ENCODE peak calls at places on chromosome 1, in six cellular contexts. N is CD4-positive, CD25-positive, alpha-beta regulatory T cell; T is lower lobe of right lung; H is ascending aorta; X is pancreas; P is body of pancreas. W is an unnamed sample.
A peak's percentile ranks its signal among the peaks of the same experiment; 100 is the strongest.

GRCh38 chr1:121519042-121519755 is 334.4 kb downstream of the SRGAP2C start:
- DNase-seq in N (peak; percentile 81), T (peak; percentile 68), H (no peak), X (peak; percentile 77), P (peak; percentile 62), W (peak; percentile 85)

GRCh38 chr1:157288006-157288405 is 149.8 kb upstream of the ETV3 start:
- DNase-seq in N (no peak), T (no peak), H (no peak), X (no peak), P (no peak), W (no peak)

GRCh38 chr1:227449727-227450420 is 113.5 kb upstream of the ZNF678 start:
- DNase-seq in N (no peak), T (no peak), H (no peak), X (no peak), P (no peak), W (no peak)

GRCh38 chr1:189662190-189662589 is 815.5 kb downstream of the BRINP3 start:
- DNase-seq in N (no peak), T (no peak), H (no peak), X (no peak), P (no peak), W (no peak)

GRCh38 chr1:152410599-152410998 is 3.5 kb downstream of the CRNN start:
- DNase-seq in N (no peak), T (peak; percentile 64), H (no peak), X (no peak), P (peak; percentile 11), W (no peak)

GRCh38 chr1:147509786-147510360 is 31.4 kb upstream of the BCL9 start:
- DNase-seq in N (no peak), T (no peak), H (no peak), X (no peak), P (no peak), W (no peak)

GRCh38 chr1:192747305-192747704 is 61.5 kb upstream of the RGS2 start:
- DNase-seq in N (no peak), T (no peak), H (no peak), X (no peak), P (no peak), W (no peak)

GRCh38 chr1:40951943-40952743 is 27.4 kb upstream of the CTPS1 start:
- DNase-seq in N (peak; percentile 43), T (peak; percentile 83), H (no peak), X (peak; percentile 91), P (peak; percentile 84), W (peak; percentile 77)

GRCh38 chr1:227769601-227770494 is 34.6 kb downstream of the SNAP47 start:
- DNase-seq in N (no peak), T (no peak), H (no peak), X (peak; percentile 44), P (no peak), W (no peak)

GRCh38 chr1:186643600-186643999 is 36.6 kb downstream of the PTGS2 start:
- DNase-seq in N (no peak), T (no peak), H (no peak), X (no peak), P (no peak), W (no peak)

GRCh38 chr1:22525646-22526045 is 37.6 kb upstream of the EPHA8 start:
- DNase-seq in N (no peak), T (no peak), H (no peak), X (peak; percentile 56), P (no peak), W (no peak)

GRCh38 chr1:22526098-22526497 is 37.2 kb upstream of the EPHA8 start:
- DNase-seq in N (no peak), T (no peak), H (no peak), X (peak; percentile 84), P (peak; percentile 95), W (no peak)

GRCh38 chr1:22525211-22525610 is 38.1 kb upstream of the EPHA8 start:
- DNase-seq in N (no peak), T (no peak), H (no peak), X (no peak), P (no peak), W (no peak)

GRCh38 chr1:22526677-22527076 is 36.6 kb upstream of the EPHA8 start:
- DNase-seq in N (no peak), T (no peak), H (no peak), X (peak; percentile 44), P (no peak), W (no peak)

DNA sequence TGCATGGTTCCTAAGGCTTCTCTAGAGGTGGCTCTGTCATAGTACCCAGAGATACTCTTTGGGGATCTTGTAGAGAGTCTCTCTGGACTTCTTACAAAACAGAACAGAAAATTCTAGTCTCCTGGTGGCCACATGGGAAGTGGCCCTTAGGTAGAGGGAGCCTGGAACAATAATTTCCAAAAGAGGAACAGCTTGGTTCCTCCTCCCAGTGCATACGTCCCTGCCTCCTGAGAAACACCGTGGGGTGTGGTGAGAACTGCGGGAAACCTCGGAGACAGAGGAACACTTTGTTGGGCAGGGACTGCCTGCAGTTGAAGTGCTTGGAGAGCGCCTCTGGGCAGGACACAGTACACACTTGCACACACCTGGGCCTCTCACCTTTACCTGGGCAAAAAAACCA is 38.8 kb upstream of the EPHA8 start:
- DNase-seq in N (no peak), T (no peak), H (no peak), X (peak; percentile 31), P (no peak), W (no peak)
- H3K4me1 ChIP-seq in N (no peaks in the 10 kb centered on the region), T (no peaks in the 10 kb centered on the region), H (no peaks in the 10 kb centered on the region), X (peaks cover 42% of the 10 kb centered on the region), P (peaks cover 64% of the 10 kb centered on the region), W (no peaks in the 10 kb centered on the region)

DNA sequence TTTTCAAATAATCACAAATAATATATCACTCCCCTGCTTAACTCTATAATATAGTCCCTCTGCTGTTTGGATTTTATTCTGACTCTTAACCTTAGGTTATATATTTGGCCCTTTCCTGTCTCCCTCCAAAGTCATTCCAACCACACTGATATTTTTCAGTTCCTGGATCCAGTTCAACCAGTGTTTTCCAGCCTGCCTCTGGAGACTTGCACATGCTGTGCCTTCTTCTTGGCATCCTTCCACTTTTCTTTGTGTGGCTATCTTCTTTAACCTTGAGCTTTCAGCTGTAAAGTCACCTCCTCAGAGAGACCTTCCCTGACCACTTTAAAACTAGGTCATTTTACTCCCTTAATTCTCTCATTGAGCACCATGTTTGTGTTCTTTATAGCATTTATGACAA is 19.4 kb downstream of the CERS2 start:
- DNase-seq in N (no peak), T (no peak), H (no peak), X (no peak), P (no peak), W (no peak)
- H3K36me3 ChIP-seq in N (peaks cover 54% of the 10 kb centered on the region), T (peaks cover 92% of the 10 kb centered on the region), H (peaks cover 62% of the 10 kb centered on the region), X (peaks cover 44% of the 10 kb centered on the region), P (peaks cover 26% of the 10 kb centered on the region), W (peaks cover 6% of the 10 kb centered on the region)

GRCh38 chr1:222811671-222812070 is 3.2 kb upstream of the DISP1 start:
- DNase-seq in N (no peak), T (no peak), H (no peak), X (no peak), P (no peak), W (no peak)

GRCh38 chr1:222817529-222817928 is 2.7 kb downstream of the DISP1 start:
- DNase-seq in N (no peak), T (no peak), H (no peak), X (no peak), P (peak; percentile 54), W (no peak)

GRCh38 chr1:222814536-222815366 is at the start of gene DISP1:
- DNase-seq in N (peak; percentile 65), T (peak; percentile 90), H (no peak), X (peak; percentile 93), P (peak; percentile 89), W (peak; percentile 90)

GRCh38 chr1:222815367-222815765 is 527 bp downstream of the DISP1 start:
- DNase-seq in N (no peak), T (no peak), H (no peak), X (no peak), P (no peak), W (no peak)

GRCh38 chr1:222813866-222814535 is 838 bp upstream of the DISP1 start:
- DNase-seq in N (peak; percentile 15), T (no peak), H (no peak), X (no peak), P (no peak), W (no peak)
- H3K4me3 ChIP-seq in N (peak overlapping the region; percentile 85), T (peak overlapping the region; percentile 86), H (peak overlapping the region; percentile 95), X (no peak overlapping the region), P (no peak overlapping the region), W (no peak overlapping the region)

GRCh38 chr1:178723541-178723940 is 1.5 kb upstream of the RALGPS2 start:
- DNase-seq in N (no peak), T (no peak), H (no peak), X (no peak), P (no peak), W (no peak)

GRCh38 chr1:178713270-178713669 is 11.8 kb upstream of the RALGPS2 start:
- DNase-seq in N (no peak), T (no peak), H (no peak), X (no peak), P (no peak), W (no peak)

GRCh38 chr1:178714453-178714852 is 10.6 kb upstream of the RALGPS2 start:
- DNase-seq in N (no peak), T (no peak), H (no peak), X (no peak), P (no peak), W (no peak)

GRCh38 chr1:178716111-178716510 is 8.9 kb upstream of the RALGPS2 start:
- DNase-seq in N (no peak), T (no peak), H (no peak), X (no peak), P (no peak), W (no peak)

GRCh38 chr1:178718520-178718919 is 6.5 kb upstream of the RALGPS2 start:
- DNase-seq in N (no peak), T (no peak), H (no peak), X (no peak), P (no peak), W (no peak)
- H3K4me1 ChIP-seq in N (no peaks in the 10 kb centered on the region), T (no peaks in the 10 kb centered on the region), H (no peaks in the 10 kb centered on the region), X (no peaks in the 10 kb centered on the region), P (no peaks in the 10 kb centered on the region), W (no peaks in the 10 kb centered on the region)

GRCh38 chr1:158689110-158689509 is 2.6 kb upstream of the SPTA1 start:
- DNase-seq in N (no peak), T (no peak), H (no peak), X (no peak), P (no peak), W (no peak)

GRCh38 chr1:158689841-158690240 is 3.3 kb upstream of the SPTA1 start:
- DNase-seq in N (no peak), T (no peak), H (no peak), X (no peak), P (no peak), W (no peak)

GRCh38 chr1:158687037-158687436 is 522 bp upstream of the SPTA1 start:
- DNase-seq in N (no peak), T (no peak), H (no peak), X (no peak), P (no peak), W (no peak)

GRCh38 chr1:158685068-158685467 is 1.4 kb downstream of the SPTA1 start:
- DNase-seq in N (no peak), T (no peak), H (no peak), X (no peak), P (no peak), W (no peak)

DNA sequence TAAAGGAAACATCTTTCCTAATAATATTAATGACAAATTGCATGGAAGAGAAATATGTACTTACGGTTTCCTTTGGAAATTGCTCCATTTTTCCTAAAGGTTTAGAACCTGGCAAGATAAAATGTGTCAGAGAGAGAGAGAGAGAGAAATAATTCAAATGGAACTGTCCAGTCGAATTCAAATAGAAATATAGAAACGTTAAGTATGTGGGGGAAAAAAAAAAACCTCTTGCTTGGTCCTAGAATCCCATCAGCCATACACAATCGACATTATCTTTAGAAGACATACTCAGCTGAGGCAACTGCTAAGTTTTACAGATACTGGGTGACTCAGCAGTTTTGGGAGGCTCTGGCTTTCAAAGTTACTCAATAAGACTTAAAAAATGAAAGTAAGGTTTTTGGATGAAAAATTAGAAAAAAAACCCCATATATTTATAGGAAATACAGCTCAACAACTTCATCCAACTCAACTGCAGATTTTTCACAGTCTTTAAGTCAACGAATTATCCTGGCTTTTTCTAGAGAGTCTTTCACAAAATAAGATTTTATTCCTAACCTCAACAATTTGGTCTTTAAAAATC is at the start of gene SPTA1:
- DNase-seq in N (no peak), T (no peak), H (no peak), X (no peak), P (no peak), W (no peak)
- H3K36me3 ChIP-seq in N (no peaks in the 10 kb centered on the region), T (no peaks in the 10 kb centered on the region), H (no peaks in the 10 kb centered on the region), X (no peaks in the 10 kb centered on the region), P (no peaks in the 10 kb centered on the region), W (no peaks in the 10 kb centered on the region)

W was measured in mucosa of descending colon.